ENCODE peak calls at places on chromosomes 5 and 9, in four cellular contexts. One of them, this sample, is unnamed.

GRCh38 chr9:72480931-72481330 is 40.5 kb upstream of the TMC1 start:
- DNase-seq in stimulated activated CD8-positive, alpha-beta memory T cell treated with anti-CD3 and anti-CD28 coated beads, Interleukin-4, amount 100 ng/mL, for 4 hours: no peak
- DNase-seq in AG20443: no peak
- DNase-seq in AG08396: peak
- DNase-seq in this sample: no peak

GRCh38 chr5:176636426-176636825 is 6.0 kb downstream of the EIF4E1B start:
- DNase-seq in stimulated activated CD8-positive, alpha-beta memory T cell treated with anti-CD3 and anti-CD28 coated beads, Interleukin-4, amount 100 ng/mL, for 4 hours: no peak
- DNase-seq in AG20443: peak
- DNase-seq in AG08396: peak
- DNase-seq in this sample: no peak

GRCh38 chr9:87382902-87383301 is 114.8 kb upstream of the DAPK1 start:
- DNase-seq in stimulated activated CD8-positive, alpha-beta memory T cell treated with anti-CD3 and anti-CD28 coated beads, Interleukin-4, amount 100 ng/mL, for 4 hours: no peak
- DNase-seq in AG20443: peak
- DNase-seq in AG08396: no peak
- DNase-seq in this sample: peak

GRCh38 chr9:119792242-119792641 is 423.0 kb upstream of the BRINP1 start:
- DNase-seq in stimulated activated CD8-positive, alpha-beta memory T cell treated with anti-CD3 and anti-CD28 coated beads, Interleukin-4, amount 100 ng/mL, for 4 hours: no peak
- DNase-seq in AG20443: no peak
- DNase-seq in AG08396: no peak
- DNase-seq in this sample: no peak

GRCh38 chr5:53714324-53715010 is 154.0 kb downstream of the NDUFS4 start:
- DNase-seq in stimulated activated CD8-positive, alpha-beta memory T cell treated with anti-CD3 and anti-CD28 coated beads, Interleukin-4, amount 100 ng/mL, for 4 hours: no peak
- DNase-seq in AG20443: no peak
- DNase-seq in AG08396: no peak
- DNase-seq in this sample: no peak

GRCh38 chr5:174376056-174376455 is 330.6 kb downstream of the NSG2 start:
- DNase-seq in stimulated activated CD8-positive, alpha-beta memory T cell treated with anti-CD3 and anti-CD28 coated beads, Interleukin-4, amount 100 ng/mL, for 4 hours: no peak
- DNase-seq in AG20443: no peak
- DNase-seq in AG08396: no peak
- DNase-seq in this sample: no peak

GRCh38 chr9:94859226-94859625 is 132.7 kb downstream of the AOPEP start:
- DNase-seq in stimulated activated CD8-positive, alpha-beta memory T cell treated with anti-CD3 and anti-CD28 coated beads, Interleukin-4, amount 100 ng/mL, for 4 hours: no peak
- DNase-seq in AG20443: no peak
- DNase-seq in AG08396: no peak
- DNase-seq in this sample: no peak

GRCh38 chr5:111742595-111742994 is 14.4 kb downstream of the NREP start:
- DNase-seq in stimulated activated CD8-positive, alpha-beta memory T cell treated with anti-CD3 and anti-CD28 coated beads, Interleukin-4, amount 100 ng/mL, for 4 hours: no peak
- DNase-seq in AG20443: peak
- DNase-seq in AG08396: peak
- DNase-seq in this sample: peak

GRCh38 chr9:72592501-72593403 is 71.3 kb downstream of the TMC1 start:
- DNase-seq in stimulated activated CD8-positive, alpha-beta memory T cell treated with anti-CD3 and anti-CD28 coated beads, Interleukin-4, amount 100 ng/mL, for 4 hours: no peak
- DNase-seq in AG20443: peak
- DNase-seq in AG08396: peak
- DNase-seq in this sample: peak

GRCh38 chr5:179235416-179236400 is 109.6 kb downstream of the ADAMTS2 start:
- DNase-seq in stimulated activated CD8-positive, alpha-beta memory T cell treated with anti-CD3 and anti-CD28 coated beads, Interleukin-4, amount 100 ng/mL, for 4 hours: no peak
- DNase-seq in AG20443: peak
- DNase-seq in AG08396: no peak
- DNase-seq in this sample: no peak